ENCODE peak calls at places on chromosome 11, in six cellular contexts. One of them, this sample, is unnamed. For H3K9me3, the result is how much of the 10 kb centered on the place peaks cover.

GRCh38 chr11:119584193-119585037 is 144.6 kb downstream of the NECTIN1 start:
- DNase-seq in mesenchymal stem cell: peak
- DNase-seq in H1: peak
- DNase-seq in H9: peak
- DNase-seq in neuronal stem cell: peak
- DNase-seq in IMR-90: peak
- DNase-seq in this sample: no peak

GRCh38 chr11:104609297-104609696 is 289.0 kb downstream of the CASP12 start:
- DNase-seq in mesenchymal stem cell: peak
- DNase-seq in neuronal stem cell: peak
- DNase-seq in H9: peak
- DNase-seq in IMR-90: peak
- DNase-seq in H1: no peak
- DNase-seq in this sample: peak

GRCh38 chr11:22456993-22457748 is 119.0 kb downstream of the SLC17A6 start:
- DNase-seq in IMR-90: no peak
- DNase-seq in H9: no peak
- DNase-seq in neuronal stem cell: no peak
- DNase-seq in H1: no peak
- DNase-seq in mesenchymal stem cell: no peak
- DNase-seq in this sample: peak

GRCh38 chr11:58905716-58906547 is 33.4 kb upstream of the GLYATL1 start:
- DNase-seq in H9: peak
- DNase-seq in IMR-90: peak
- DNase-seq in mesenchymal stem cell: peak
- DNase-seq in H1: peak
- DNase-seq in neuronal stem cell: peak
- DNase-seq in this sample: peak

GRCh38 chr11:121687961-121688566 is 235.3 kb upstream of the SORL1-AS1 start:
- DNase-seq in H1: no peak
- DNase-seq in H9: peak
- DNase-seq in neuronal stem cell: no peak
- DNase-seq in mesenchymal stem cell: peak
- DNase-seq in IMR-90: peak
- DNase-seq in this sample: no peak

GRCh38 chr11:111189466-111189865 is 56.1 kb upstream of the POU2AF2 start:
- DNase-seq in IMR-90: peak
- DNase-seq in neuronal stem cell: no peak
- DNase-seq in H9: no peak
- DNase-seq in H1: no peak
- DNase-seq in mesenchymal stem cell: no peak
- DNase-seq in this sample: no peak

GRCh38 chr11:2208691-2209369 is 37.2 kb upstream of the TH start:
- DNase-seq in mesenchymal stem cell: no peak
- DNase-seq in H1: peak
- DNase-seq in neuronal stem cell: no peak
- DNase-seq in IMR-90: no peak
- DNase-seq in H9: peak
- DNase-seq in this sample: peak

GRCh38 chr11:14789879-14790484 is 102.0 kb downstream of the CYP2R1 start:
- DNase-seq in IMR-90: peak
- DNase-seq in neuronal stem cell: no peak
- DNase-seq in H9: no peak
- DNase-seq in mesenchymal stem cell: peak
- DNase-seq in H1: no peak
- DNase-seq in this sample: peak

GRCh38 chr11:60944504-60945294 is 7.3 kb downstream of the SLC15A3 start:
- DNase-seq in IMR-90: no peak
- DNase-seq in neuronal stem cell: no peak
- DNase-seq in H9: no peak
- DNase-seq in H1: no peak
- DNase-seq in mesenchymal stem cell: no peak
- DNase-seq in this sample: peak

GRCh38 chr11:89495951-89496350 is 4.8 kb upstream of the NOX4 start:
- DNase-seq in IMR-90: peak
- DNase-seq in H9: no peak
- DNase-seq in H1: no peak
- DNase-seq in neuronal stem cell: peak
- DNase-seq in mesenchymal stem cell: peak
- DNase-seq in this sample: peak

GRCh38 chr11:45092901-45093760 is 53.3 kb upstream of the PRDM11 start:
- DNase-seq in neuronal stem cell: no peak
- DNase-seq in H9: peak
- DNase-seq in IMR-90: peak
- DNase-seq in H1: no peak
- DNase-seq in mesenchymal stem cell: peak
- DNase-seq in this sample: no peak

GRCh38 chr11:2732940-2733628 is 33.3 kb upstream of the KCNQ1OT1 start:
- DNase-seq in mesenchymal stem cell: no peak
- DNase-seq in neuronal stem cell: no peak
- DNase-seq in IMR-90: no peak
- DNase-seq in H9: no peak
- DNase-seq in H1: no peak
- DNase-seq in this sample: no peak

GRCh38 chr11:79441159-79441875 is 487 bp upstream of the TENM4 start:
- DNase-seq in IMR-90: peak
- DNase-seq in neuronal stem cell: peak
- DNase-seq in H1: peak
- DNase-seq in H9: peak
- DNase-seq in mesenchymal stem cell: peak
- DNase-seq in this sample: no peak

GRCh38 chr11:16110862-16111261 is 245.5 kb downstream of the SOX6 start:
- DNase-seq in IMR-90: peak
- DNase-seq in H9: no peak
- DNase-seq in mesenchymal stem cell: no peak
- DNase-seq in H1: no peak
- DNase-seq in neuronal stem cell: no peak
- DNase-seq in this sample: no peak

GRCh38 chr11:61102667-61103491 is 590 bp downstream of the CD5 start:
- DNase-seq in mesenchymal stem cell: no peak
- DNase-seq in H1: no peak
- DNase-seq in IMR-90: no peak
- DNase-seq in H9: no peak
- DNase-seq in neuronal stem cell: no peak
- DNase-seq in this sample: no peak

GRCh38 chr11:113603277-113604059 is 102.6 kb downstream of the TMPRSS5 start:
- DNase-seq in H1: no peak
- DNase-seq in mesenchymal stem cell: no peak
- DNase-seq in IMR-90: no peak
- DNase-seq in neuronal stem cell: no peak
- DNase-seq in H9: no peak
- DNase-seq in this sample: no peak

GRCh38 chr11:105613183-105613582 is 3.3 kb downstream of the GRIA4 start:
- DNase-seq in IMR-90: no peak
- DNase-seq in H9: no peak
- DNase-seq in neuronal stem cell: no peak
- DNase-seq in mesenchymal stem cell: no peak
- DNase-seq in H1: no peak
- DNase-seq in this sample: no peak

GRCh38 chr11:19714093-19714386 is 1.4 kb downstream of the NAV2 start:
- DNase-seq in IMR-90: peak
- DNase-seq in H9: no peak
- DNase-seq in mesenchymal stem cell: no peak
- DNase-seq in H1: peak
- DNase-seq in neuronal stem cell: no peak
- DNase-seq in this sample: no peak

GRCh38 chr11:27470166-27470565 is 2.4 kb downstream of the LGR4 start:
- DNase-seq in H1: no peak
- DNase-seq in neuronal stem cell: no peak
- DNase-seq in H9: no peak
- DNase-seq in IMR-90: no peak
- DNase-seq in mesenchymal stem cell: no peak
- DNase-seq in this sample: no peak

GRCh38 chr11:2737876-2738275 is 38.1 kb upstream of the KCNQ1OT1 start:
- DNase-seq in IMR-90: no peak
- DNase-seq in H9: no peak
- DNase-seq in mesenchymal stem cell: no peak
- DNase-seq in H1: no peak
- DNase-seq in neuronal stem cell: no peak
- DNase-seq in this sample: no peak

GRCh38 chr11:45412033-45412432 is 125.9 kb upstream of the SYT13 start:
- DNase-seq in H9: peak
- DNase-seq in mesenchymal stem cell: peak
- DNase-seq in neuronal stem cell: no peak
- DNase-seq in IMR-90: no peak
- DNase-seq in H1: peak
- DNase-seq in this sample: no peak

GRCh38 chr11:13962562-13963168 is at the start of gene SPON1:
- DNase-seq in IMR-90: peak
- DNase-seq in H9: peak
- DNase-seq in neuronal stem cell: peak
- DNase-seq in H1: peak
- DNase-seq in mesenchymal stem cell: peak
- DNase-seq in this sample: no peak

GRCh38 chr11:104765401-104765800 is 132.9 kb downstream of the CASP12 start:
- DNase-seq in H9: no peak
- DNase-seq in IMR-90: peak
- DNase-seq in neuronal stem cell: no peak
- DNase-seq in mesenchymal stem cell: no peak
- DNase-seq in H1: no peak
- DNase-seq in this sample: no peak

GRCh38 chr11:44727373-44728084 is 767 bp downstream of the TSPAN18 start:
- DNase-seq in mesenchymal stem cell: peak
- DNase-seq in H1: peak
- DNase-seq in IMR-90: peak
- DNase-seq in H9: peak
- DNase-seq in neuronal stem cell: peak
- DNase-seq in this sample: peak

GRCh38 chr11:71372693-71373657 is 75.2 kb downstream of the DHCR7 start:
- DNase-seq in IMR-90: peak
- DNase-seq in H1: no peak
- DNase-seq in mesenchymal stem cell: peak
- DNase-seq in H9: no peak
- DNase-seq in neuronal stem cell: no peak
- DNase-seq in this sample: peak

GRCh38 chr11:78860720-78861422 is 286.2 kb upstream of the NARS2 start:
- DNase-seq in IMR-90: peak
- DNase-seq in mesenchymal stem cell: peak
- DNase-seq in neuronal stem cell: peak
- DNase-seq in H9: no peak
- DNase-seq in H1: peak
- DNase-seq in this sample: peak

GRCh38 chr11:67372232-67372992 is 986 bp downstream of the CLCF1 start:
- DNase-seq in neuronal stem cell: no peak
- DNase-seq in H9: no peak
- DNase-seq in IMR-90: no peak
- DNase-seq in H1: peak
- DNase-seq in mesenchymal stem cell: no peak
- DNase-seq in this sample: no peak
- H3K23ac ChIP-seq in neuronal stem cell: peak
- H3K23ac ChIP-seq in H9: no peak
- H3K23ac ChIP-seq in IMR-90: peak
- H3K23ac ChIP-seq in H1: no peak
- H3K23ac ChIP-seq in mesenchymal stem cell: no peak
- H3K23ac ChIP-seq in this sample: no peak

GRCh38 chr11:114616516-114616915 is 20.9 kb upstream of the NXPE4 start:
- DNase-seq in H9: no peak
- DNase-seq in neuronal stem cell: no peak
- DNase-seq in mesenchymal stem cell: no peak
- DNase-seq in H1: no peak
- DNase-seq in IMR-90: no peak
- DNase-seq in this sample: no peak

GRCh38 chr11:114615448-114616361 is 20.1 kb upstream of the NXPE4 start:
- DNase-seq in IMR-90: no peak
- DNase-seq in H1: no peak
- DNase-seq in H9: no peak
- DNase-seq in neuronal stem cell: no peak
- DNase-seq in mesenchymal stem cell: no peak
- DNase-seq in this sample: no peak

GRCh38 chr11:114619659-114620173 is 24.1 kb upstream of the NXPE4 start:
- DNase-seq in IMR-90: no peak
- DNase-seq in H9: no peak
- DNase-seq in neuronal stem cell: no peak
- DNase-seq in H1: no peak
- DNase-seq in mesenchymal stem cell: no peak
- DNase-seq in this sample: no peak

GRCh38 chr11:114617157-114618124 is 21.9 kb upstream of the NXPE4 start:
- DNase-seq in IMR-90: no peak
- DNase-seq in H9: no peak
- DNase-seq in neuronal stem cell: no peak
- DNase-seq in mesenchymal stem cell: no peak
- DNase-seq in H1: no peak
- DNase-seq in this sample: no peak

GRCh38 chr11:114618139-114618538 is 22.6 kb upstream of the NXPE4 start:
- DNase-seq in mesenchymal stem cell: no peak
- DNase-seq in H9: no peak
- DNase-seq in IMR-90: no peak
- DNase-seq in H1: no peak
- DNase-seq in neuronal stem cell: no peak
- DNase-seq in this sample: no peak
- H3K9me3 ChIP-seq in mesenchymal stem cell: under half
- H3K9me3 ChIP-seq in H9: under half
- H3K9me3 ChIP-seq in IMR-90: under half
- H3K9me3 ChIP-seq in H1: under half
- H3K9me3 ChIP-seq in neuronal stem cell: under half
- H3K9me3 ChIP-seq in this sample: under half

GRCh38 chr11:11988862-11989261 is 19.6 kb downstream of the DKK3 start:
- DNase-seq in H9: no peak
- DNase-seq in IMR-90: no peak
- DNase-seq in neuronal stem cell: no peak
- DNase-seq in mesenchymal stem cell: no peak
- DNase-seq in H1: no peak
- DNase-seq in this sample: peak
- H2BK120ac ChIP-seq in H9: no peak
- H2BK120ac ChIP-seq in IMR-90: peak
- H2BK120ac ChIP-seq in neuronal stem cell: no peak
- H2BK120ac ChIP-seq in mesenchymal stem cell: peak
- H2BK120ac ChIP-seq in H1: no peak
- H2BK120ac ChIP-seq in this sample: no peak

DNA sequence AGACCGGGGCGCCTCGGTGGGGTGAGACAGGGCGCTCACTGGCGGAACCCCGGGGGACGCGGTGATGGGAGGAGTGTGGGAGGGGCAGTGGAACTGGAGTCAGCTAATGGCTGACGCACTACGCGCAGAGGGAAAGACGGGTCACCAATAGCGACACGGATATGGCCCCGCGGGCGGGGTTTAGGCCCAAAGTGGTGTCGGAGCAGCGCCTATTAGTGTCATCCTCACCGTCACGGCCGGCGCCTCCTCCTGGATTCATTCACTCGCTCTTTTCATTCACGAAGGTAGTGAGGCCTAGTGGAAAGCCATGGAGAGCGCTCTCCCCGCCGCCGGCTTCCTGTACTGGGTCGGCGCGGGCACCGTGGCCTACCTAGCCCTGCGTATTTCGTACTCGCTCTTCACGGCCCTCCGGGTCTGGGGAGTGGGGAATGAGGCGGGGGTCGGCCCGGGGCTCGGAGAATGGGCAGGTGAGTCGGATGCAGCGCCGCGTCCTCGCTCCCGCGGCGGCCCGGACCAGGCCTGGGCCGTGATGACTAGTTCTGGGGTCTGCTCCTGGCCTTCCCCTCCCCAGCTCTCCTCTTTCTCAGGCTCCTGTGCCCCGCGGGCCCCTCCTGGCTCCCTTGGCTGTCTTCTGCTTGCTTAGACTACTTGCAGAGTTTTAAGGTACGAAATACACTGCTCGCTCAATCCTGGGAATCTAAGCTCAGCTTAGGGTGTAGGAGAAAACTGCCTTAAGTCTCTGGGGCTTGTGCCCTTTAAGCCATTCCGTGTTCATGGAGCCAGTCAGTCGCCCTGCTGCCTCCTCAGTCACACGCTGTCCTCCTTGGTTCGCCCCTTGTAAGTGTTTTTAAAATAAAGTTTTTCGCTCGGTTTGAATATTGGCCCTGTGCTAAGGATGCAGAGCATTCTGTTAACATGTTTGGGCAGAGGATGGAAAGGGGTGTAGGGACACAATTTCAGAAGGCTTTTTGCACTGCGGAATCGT is at the start of gene HSD17B12:
- DNase-seq in H9: peak
- DNase-seq in mesenchymal stem cell: peak
- DNase-seq in neuronal stem cell: peak
- DNase-seq in H1: peak
- DNase-seq in IMR-90: peak
- DNase-seq in this sample: peak
- H3K23ac ChIP-seq in H9: no peak
- H3K23ac ChIP-seq in mesenchymal stem cell: peak
- H3K23ac ChIP-seq in neuronal stem cell: peak
- H3K23ac ChIP-seq in H1: no peak
- H3K23ac ChIP-seq in IMR-90: peak
- H3K23ac ChIP-seq in this sample: no peak

This sample was measured in trophoblast cell.